ENCODE peak calls at places on chromosomes 6 and 20, in four cellular contexts. Z is BJ, Y is AG04450, D is brain microvascular endothelial cell. V is an unnamed sample.
A peak's percentile ranks its signal among the peaks of the same experiment; 100 is the strongest.

GRCh38 chr20:19932170-19932667 is 84.9 kb upstream of the NAA20 start:
- DNase-seq in Z (peak; percentile 83), Y (peak; percentile 75), D (peak; percentile 67), V (peak; percentile 87)

GRCh38 chr20:52708137-52708536 is 264.0 kb upstream of the TSHZ2 start:
- DNase-seq in Z (no peak), Y (no peak), D (no peak), V (no peak)

GRCh38 chr20:15345287-15345686 is 1007.9 kb upstream of the FLRT3 start:
- DNase-seq in Z (no peak), Y (no peak), D (no peak), V (no peak)

GRCh38 chr6:83852528-83853177 is 507 bp upstream of the RIPPLY2 start:
- DNase-seq in Z (no peak), Y (no peak), D (no peak), V (no peak)

GRCh38 chr6:159151266-159151855 is 17.8 kb upstream of the FNDC1 start:
- DNase-seq in Z (no peak), Y (peak; percentile 21), D (peak; percentile 73), V (no peak)

GRCh38 chr20:34562643-34563042 is 4.1 kb downstream of the MAP1LC3A start:
- DNase-seq in Z (no peak), Y (no peak), D (no peak), V (no peak)

GRCh38 chr20:5947276-5947675 is 3.1 kb downstream of the TRMT6 start:
- DNase-seq in Z (no peak), Y (no peak), D (no peak), V (no peak)

GRCh38 chr6:108165714-108166663 is at the start of gene NR2E1:
- DNase-seq in Z (no peak), Y (no peak), D (no peak), V (no peak)

GRCh38 chr6:128932061-128932460 is 49.1 kb downstream of the LAMA2 start:
- DNase-seq in Z (peak; percentile 24), Y (no peak), D (peak; percentile 12), V (peak; percentile 3)

GRCh38 chr6:93792751-93793150 is 373.4 kb upstream of the EPHA7 start:
- DNase-seq in Z (no peak), Y (no peak), D (peak; percentile 75), V (no peak)

GRCh38 chr6:15434823-15435380 is 189.0 kb downstream of the JARID2 start:
- DNase-seq in Z (no peak), Y (no peak), D (no peak), V (no peak)
- H3K4me3 ChIP-seq in Z (no peak overlapping the region), Y (no peak overlapping the region), D (no peak overlapping the region), V (no peak overlapping the region)

GRCh38 chr20:44885392-44886275 is at the start of gene YWHAB:
- DNase-seq in Z (peak; percentile 82), Y (peak; percentile 92), D (peak; percentile 94), V (peak; percentile 84)
- TF ChIP-seq CTCF in Z (no peak), Y (no peak), D (peak; percentile 2), V (no peak)

DNA sequence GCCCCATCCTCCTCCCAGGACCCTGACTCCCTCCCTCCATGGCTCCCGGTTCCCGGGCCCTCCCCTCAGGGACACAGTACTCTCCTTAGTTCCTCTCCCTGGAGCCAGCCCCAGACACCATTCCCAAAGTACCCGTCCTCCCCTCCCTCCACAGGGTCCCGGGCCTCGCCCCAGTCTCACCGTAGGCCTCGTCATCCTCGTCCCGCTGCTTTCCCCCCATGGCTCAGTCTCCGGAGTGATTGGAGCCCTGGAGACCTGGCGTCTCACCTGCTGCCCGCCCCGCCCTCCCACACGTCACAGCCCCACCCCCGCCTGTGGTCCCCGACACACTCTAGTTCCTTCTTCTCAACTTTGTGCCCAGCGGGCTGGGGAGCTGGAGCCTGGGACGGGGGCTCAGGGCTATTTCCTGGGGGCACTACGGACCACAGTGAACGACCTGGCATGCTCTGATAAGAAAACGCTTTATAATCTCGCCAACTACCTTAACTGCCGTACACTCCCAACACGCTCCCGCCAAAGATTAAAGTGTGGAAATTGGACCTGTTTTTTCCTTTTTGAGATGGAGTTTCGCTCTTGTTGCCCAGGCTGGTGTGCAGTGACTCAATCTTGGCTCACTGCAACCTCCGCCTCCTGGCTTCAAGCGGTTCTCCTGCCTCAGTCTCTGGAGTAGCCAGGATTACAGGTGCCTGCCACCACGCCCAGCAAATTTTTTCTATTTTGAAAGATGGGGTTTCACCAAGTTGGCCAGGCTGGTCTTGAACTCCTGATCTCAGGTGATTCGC is at the start of gene SLC44A4:
- DNase-seq in Z (no peak), Y (no peak), D (no peak), V (no peak)
- H3K4me3 ChIP-seq in Z (no peak within 1 kb of the TSS), Y (no peak within 1 kb of the TSS), D (no peak within 1 kb of the TSS), V (no peak within 1 kb of the TSS)

DNA sequence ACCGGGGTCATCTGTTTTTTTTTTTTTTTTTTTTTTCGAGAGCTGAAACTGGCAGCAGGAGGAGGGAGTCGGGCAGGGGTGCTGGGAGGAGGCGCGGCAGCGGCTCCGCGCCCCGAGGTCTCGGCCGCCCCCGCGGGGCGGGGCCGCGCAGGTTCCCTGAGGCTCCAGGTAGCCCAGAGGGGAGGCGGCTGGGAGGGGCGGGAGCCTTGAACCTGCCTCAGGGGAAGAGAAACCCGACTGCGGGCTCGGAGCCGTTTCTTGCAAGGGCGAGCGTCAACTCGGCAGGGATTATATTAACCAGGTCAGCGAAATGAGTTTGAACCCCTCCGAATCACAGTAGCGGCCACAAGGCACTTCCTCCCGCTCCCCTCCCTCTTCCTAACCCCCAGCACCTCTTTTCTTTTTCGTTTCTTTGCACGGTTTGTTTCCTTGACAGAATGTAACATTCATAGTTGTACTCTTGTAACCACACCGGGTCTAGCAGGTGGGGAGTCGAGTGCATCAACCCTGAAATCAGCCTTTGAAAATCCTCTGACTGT is 2.0 kb downstream of the MYB start:
- DNase-seq in Z (no peak), Y (no peak), D (no peak), V (no peak)
- TF ChIP-seq CTCF in Z (no peak), Y (no peak), D (no peak), V (no peak)

DNA sequence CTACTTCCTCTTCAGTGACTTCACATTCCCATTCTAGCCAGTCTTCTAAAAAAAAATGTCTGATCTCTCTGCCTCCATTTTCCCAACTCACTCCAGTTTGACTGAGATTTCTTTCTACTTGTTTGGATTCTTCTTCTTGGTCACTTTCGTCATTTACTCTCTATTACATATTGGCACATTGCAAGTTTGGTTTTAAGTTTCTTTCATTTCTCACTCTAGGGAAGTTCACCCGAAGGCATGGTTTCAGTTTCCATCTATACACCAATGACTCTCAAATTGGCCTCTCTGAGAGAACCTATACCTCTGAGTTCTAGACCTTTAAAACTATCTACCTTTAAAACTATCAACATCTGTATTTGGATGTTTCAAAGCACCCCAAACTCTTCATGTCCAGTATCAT is 51.3 kb downstream of the CD109 start:
- DNase-seq in Z (no peak), Y (no peak), D (no peak), V (no peak)
- H3K4me3 ChIP-seq in Z (no peak overlapping the region), Y (no peak overlapping the region), D (no peak overlapping the region), V (no peak overlapping the region)

DNA sequence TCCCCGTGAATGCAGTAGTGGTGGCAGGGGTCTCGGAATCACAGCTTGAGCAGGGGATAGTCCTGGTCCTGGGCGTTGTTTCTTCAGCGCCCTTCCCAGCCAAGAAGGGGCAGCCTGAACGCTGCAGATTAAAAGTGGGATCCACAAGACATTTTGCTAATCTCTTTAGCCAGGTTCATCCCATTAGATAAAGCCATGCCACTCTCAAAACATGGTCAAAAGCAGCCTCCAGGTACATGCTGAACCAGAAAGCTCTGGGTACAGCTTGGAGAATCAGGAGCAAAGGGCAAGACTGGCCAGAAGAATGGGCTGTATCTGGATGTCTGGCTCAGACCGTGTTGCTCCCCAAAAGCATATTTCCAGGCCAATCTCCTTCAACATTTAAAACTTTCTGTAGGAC is at the start of gene PRPH2:
- DNase-seq in Z (no peak), Y (no peak), D (no peak), V (no peak)
- TF ChIP-seq CTCF in Z (no peak), Y (no peak), D (no peak), V (no peak)

DNA sequence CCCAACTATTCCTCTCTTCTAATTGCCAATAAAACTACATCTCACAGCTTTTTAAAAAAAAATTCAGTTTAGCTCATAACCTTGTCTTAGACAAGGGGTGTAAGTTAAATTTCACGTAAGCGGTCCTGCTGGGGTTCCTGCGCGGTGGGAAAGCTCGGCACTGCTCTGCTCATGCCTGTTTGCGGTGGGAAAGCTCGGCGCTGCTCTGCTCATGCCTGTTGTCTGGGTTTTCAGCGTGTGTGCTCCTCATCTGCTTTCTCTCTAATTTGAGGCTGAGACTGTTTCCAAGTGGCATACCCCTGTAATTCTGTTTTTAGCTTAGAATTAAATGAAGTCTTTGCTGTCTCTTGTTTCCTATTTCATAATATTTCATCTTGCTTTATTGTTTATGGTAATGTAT is 18.6 kb downstream of the ARID1B start:
- DNase-seq in Z (no peak), Y (no peak), D (no peak), V (no peak)
- H3K4me3 ChIP-seq in Z (no peak overlapping the region), Y (peak overlapping the region; percentile 10), D (no peak overlapping the region), V (no peak overlapping the region)

DNA sequence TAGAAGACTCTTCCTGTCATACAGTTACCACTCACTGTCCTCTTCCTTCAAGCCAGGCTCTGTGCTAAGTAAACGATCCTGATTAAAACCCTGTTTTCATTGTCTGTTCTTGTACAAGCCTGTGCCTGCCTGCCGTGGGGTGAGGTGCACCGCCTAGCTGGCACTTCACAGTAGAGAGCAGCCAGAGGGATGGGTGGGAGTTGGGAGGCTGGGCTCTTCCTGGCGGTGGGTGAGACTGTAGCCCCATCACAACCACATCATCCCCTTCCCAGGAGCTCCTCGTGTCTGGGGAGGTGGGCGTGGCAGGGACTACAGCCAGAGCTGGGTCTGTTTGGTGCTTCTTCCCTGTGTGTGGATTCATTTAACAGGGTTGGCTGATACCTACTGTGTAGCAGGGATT is 382.0 kb downstream of the TAF4 start:
- DNase-seq in Z (no peak), Y (no peak), D (no peak), V (no peak)
- TF ChIP-seq CTCF in Z (no peak), Y (no peak), D (no peak), V (no peak)

GRCh38 chr20:62740286-62741141 is 31.9 kb downstream of the NTSR1 start:
- DNase-seq in Z (peak; percentile 59), Y (peak; percentile 68), D (peak; percentile 89), V (peak; percentile 81)

GRCh38 chr20:62739067-62739466 is 30.4 kb downstream of the NTSR1 start:
- DNase-seq in Z (no peak), Y (no peak), D (no peak), V (no peak)

GRCh38 chr20:62737971-62738881 is 29.6 kb downstream of the NTSR1 start:
- DNase-seq in Z (no peak), Y (no peak), D (no peak), V (no peak)

GRCh38 chr20:62741191-62741676 is 32.6 kb downstream of the NTSR1 start:
- DNase-seq in Z (no peak), Y (no peak), D (no peak), V (no peak)

DNA sequence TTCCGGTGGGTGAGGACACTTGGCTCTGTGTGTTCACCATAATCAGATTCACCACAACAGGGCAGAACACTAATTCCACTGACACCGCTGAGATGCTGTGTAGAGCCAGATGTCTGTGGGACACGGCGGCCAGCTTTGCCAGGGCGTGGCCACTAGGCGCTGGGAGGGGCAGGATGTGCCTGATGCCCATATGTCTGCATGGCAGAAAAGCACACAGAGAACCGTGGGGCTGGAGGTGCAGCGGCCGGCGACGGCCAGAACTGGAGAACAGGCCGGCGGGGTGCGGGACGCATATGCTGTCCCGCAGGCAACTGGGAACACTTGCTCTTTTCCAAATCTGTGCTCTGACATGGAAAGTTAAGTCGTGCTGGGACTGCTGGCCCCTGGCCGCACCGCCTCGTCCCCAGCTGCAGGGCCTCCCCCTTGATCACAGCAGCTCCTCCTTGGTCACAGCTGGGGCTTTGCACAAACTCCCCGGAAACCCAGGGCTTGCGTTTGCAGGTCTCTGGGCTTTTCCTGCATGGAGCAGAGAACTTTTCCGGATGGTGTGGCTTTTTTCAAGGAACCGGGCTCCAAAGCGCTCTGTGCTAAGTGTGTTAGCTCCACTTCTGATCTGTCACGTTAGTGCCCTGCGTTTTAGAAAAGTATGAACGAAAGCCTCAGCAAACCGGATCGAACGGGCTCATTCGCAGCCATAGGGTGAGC is 31.1 kb downstream of the NTSR1 start:
- DNase-seq in Z (no peak), Y (no peak), D (no peak), V (peak; percentile 65)
- H3K4me3 ChIP-seq in Z (no peak overlapping the region), Y (peak overlapping the region; percentile 22), D (no peak overlapping the region), V (peak overlapping the region; percentile 25)